ENCODE peak calls at places on chromosomes 6 and 20, in six cellular contexts. One of them, this sample, is unnamed.
A peak's percentile ranks its signal among the peaks of the same experiment; 100 is the strongest.

GRCh38 chr20:15345287-15345686 is 1007.9 kb upstream of the FLRT3 start:
- DNase-seq in uterus: no peak
- DNase-seq in astrocyte: no peak
- DNase-seq in pancreas: no peak
- DNase-seq in heart right ventricle: no peak
- DNase-seq in naive thymus-derived CD4-positive, alpha-beta T cell: no peak
- DNase-seq in this sample: no peak

GRCh38 chr20:62352402-62353288 is 14.5 kb downstream of the LAMA5 start:
- DNase-seq in uterus: peak; percentile 72
- DNase-seq in astrocyte: no peak
- DNase-seq in pancreas: no peak
- DNase-seq in heart right ventricle: peak; percentile 87
- DNase-seq in naive thymus-derived CD4-positive, alpha-beta T cell: no peak
- DNase-seq in this sample: peak; percentile 63

GRCh38 chr6:92364948-92365386 is 1054.4 kb downstream of the EPHA7 start:
- DNase-seq in uterus: no peak
- DNase-seq in astrocyte: no peak
- DNase-seq in pancreas: no peak
- DNase-seq in heart right ventricle: no peak
- DNase-seq in naive thymus-derived CD4-positive, alpha-beta T cell: no peak
- DNase-seq in this sample: no peak

GRCh38 chr20:1274485-1275313 is 8.6 kb downstream of the SNPH start:
- DNase-seq in uterus: no peak
- DNase-seq in astrocyte: no peak
- DNase-seq in pancreas: no peak
- DNase-seq in heart right ventricle: no peak
- DNase-seq in naive thymus-derived CD4-positive, alpha-beta T cell: no peak
- DNase-seq in this sample: no peak

GRCh38 chr6:22717906-22718305 is 148.5 kb downstream of the HDGFL1 start:
- DNase-seq in uterus: peak; percentile 26
- DNase-seq in astrocyte: no peak
- DNase-seq in pancreas: peak; percentile 24
- DNase-seq in heart right ventricle: no peak
- DNase-seq in naive thymus-derived CD4-positive, alpha-beta T cell: no peak
- DNase-seq in this sample: peak; percentile 22

GRCh38 chr20:42494290-42494689 is 695.4 kb downstream of the PTPRT start:
- DNase-seq in uterus: no peak
- DNase-seq in astrocyte: no peak
- DNase-seq in pancreas: no peak
- DNase-seq in heart right ventricle: no peak
- DNase-seq in naive thymus-derived CD4-positive, alpha-beta T cell: no peak
- DNase-seq in this sample: peak; percentile 14

GRCh38 chr6:97669191-97669651 is 386.2 kb upstream of the MMS22L start:
- DNase-seq in uterus: no peak
- DNase-seq in astrocyte: peak; percentile 52
- DNase-seq in pancreas: no peak
- DNase-seq in heart right ventricle: peak; percentile 27
- DNase-seq in naive thymus-derived CD4-positive, alpha-beta T cell: no peak
- DNase-seq in this sample: no peak

GRCh38 chr20:24969203-24970029 is 20.3 kb downstream of the CST7 start:
- DNase-seq in uterus: no peak
- DNase-seq in astrocyte: no peak
- DNase-seq in pancreas: no peak
- DNase-seq in heart right ventricle: no peak
- DNase-seq in naive thymus-derived CD4-positive, alpha-beta T cell: no peak
- DNase-seq in this sample: no peak

GRCh38 chr6:39035689-39036088 is 12.9 kb upstream of the GLP1R start:
- DNase-seq in uterus: no peak
- DNase-seq in astrocyte: no peak
- DNase-seq in pancreas: no peak
- DNase-seq in heart right ventricle: no peak
- DNase-seq in naive thymus-derived CD4-positive, alpha-beta T cell: no peak
- DNase-seq in this sample: no peak

GRCh38 chr6:148890091-148890490 is 143.3 kb downstream of the UST start:
- DNase-seq in uterus: no peak
- DNase-seq in astrocyte: no peak
- DNase-seq in pancreas: no peak
- DNase-seq in heart right ventricle: no peak
- DNase-seq in naive thymus-derived CD4-positive, alpha-beta T cell: no peak
- DNase-seq in this sample: no peak

GRCh38 chr6:100472674-100473073 is 8.0 kb upstream of the SIM1 start:
- DNase-seq in uterus: no peak
- DNase-seq in astrocyte: peak; percentile 56
- DNase-seq in pancreas: no peak
- DNase-seq in heart right ventricle: no peak
- DNase-seq in naive thymus-derived CD4-positive, alpha-beta T cell: no peak
- DNase-seq in this sample: peak; percentile 80

GRCh38 chr6:158143700-158144099 is 24.4 kb downstream of the SERAC1 start:
- DNase-seq in uterus: no peak
- DNase-seq in astrocyte: no peak
- DNase-seq in pancreas: no peak
- DNase-seq in heart right ventricle: no peak
- DNase-seq in naive thymus-derived CD4-positive, alpha-beta T cell: no peak
- DNase-seq in this sample: peak; percentile 30

GRCh38 chr6:45737331-45738056 is 278.2 kb downstream of the CLIC5 start:
- DNase-seq in uterus: no peak
- DNase-seq in astrocyte: no peak
- DNase-seq in pancreas: no peak
- DNase-seq in heart right ventricle: no peak
- DNase-seq in naive thymus-derived CD4-positive, alpha-beta T cell: no peak
- DNase-seq in this sample: no peak

GRCh38 chr20:48861444-48861843 is 33.6 kb upstream of the PREX1 start:
- DNase-seq in uterus: no peak
- DNase-seq in astrocyte: no peak
- DNase-seq in pancreas: no peak
- DNase-seq in heart right ventricle: no peak
- DNase-seq in naive thymus-derived CD4-positive, alpha-beta T cell: no peak
- DNase-seq in this sample: no peak

GRCh38 chr6:98834060-98835031 is at the start of gene POU3F2:
- DNase-seq in uterus: peak; percentile 75
- DNase-seq in astrocyte: peak; percentile 98
- DNase-seq in pancreas: peak; percentile 55
- DNase-seq in heart right ventricle: peak; percentile 63
- DNase-seq in naive thymus-derived CD4-positive, alpha-beta T cell: no peak
- DNase-seq in this sample: peak; percentile 61

GRCh38 chr6:104404377-104404776 is 455.3 kb downstream of the HACE1 start:
- DNase-seq in uterus: no peak
- DNase-seq in astrocyte: no peak
- DNase-seq in pancreas: no peak
- DNase-seq in heart right ventricle: no peak
- DNase-seq in naive thymus-derived CD4-positive, alpha-beta T cell: no peak
- DNase-seq in this sample: no peak

GRCh38 chr6:93424303-93425064 is 5.1 kb upstream of the EPHA7 start:
- DNase-seq in uterus: no peak
- DNase-seq in astrocyte: no peak
- DNase-seq in pancreas: no peak
- DNase-seq in heart right ventricle: no peak
- DNase-seq in naive thymus-derived CD4-positive, alpha-beta T cell: no peak
- DNase-seq in this sample: peak; percentile 29

GRCh38 chr6:48325701-48326100 is 214.7 kb upstream of the PTCHD4 start:
- DNase-seq in uterus: no peak
- DNase-seq in astrocyte: no peak
- DNase-seq in pancreas: no peak
- DNase-seq in heart right ventricle: no peak
- DNase-seq in naive thymus-derived CD4-positive, alpha-beta T cell: no peak
- DNase-seq in this sample: no peak

GRCh38 chr20:51365670-51366069 is 176.8 kb downstream of the NFATC2 start:
- DNase-seq in uterus: no peak
- DNase-seq in astrocyte: peak; percentile 97
- DNase-seq in pancreas: no peak
- DNase-seq in heart right ventricle: no peak
- DNase-seq in naive thymus-derived CD4-positive, alpha-beta T cell: no peak
- DNase-seq in this sample: peak; percentile 84

GRCh38 chr6:42400031-42400760 is 51.5 kb downstream of the TRERF1 start:
- DNase-seq in uterus: no peak
- DNase-seq in astrocyte: no peak
- DNase-seq in pancreas: no peak
- DNase-seq in heart right ventricle: no peak
- DNase-seq in naive thymus-derived CD4-positive, alpha-beta T cell: no peak
- DNase-seq in this sample: no peak

GRCh38 chr6:162443101-162443500 is 284.5 kb downstream of the PRKN start:
- DNase-seq in uterus: no peak
- DNase-seq in astrocyte: no peak
- DNase-seq in pancreas: peak; percentile 76
- DNase-seq in heart right ventricle: no peak
- DNase-seq in naive thymus-derived CD4-positive, alpha-beta T cell: no peak
- DNase-seq in this sample: peak; percentile 54

GRCh38 chr6:139308284-139308916 is 16.6 kb upstream of the TXLNB start:
- DNase-seq in uterus: no peak
- DNase-seq in astrocyte: peak; percentile 46
- DNase-seq in pancreas: no peak
- DNase-seq in heart right ventricle: no peak
- DNase-seq in naive thymus-derived CD4-positive, alpha-beta T cell: no peak
- DNase-seq in this sample: peak; percentile 13

GRCh38 chr20:45867811-45868176 is 10.4 kb downstream of the ZSWIM3 start:
- DNase-seq in uterus: no peak
- DNase-seq in astrocyte: peak; percentile 85
- DNase-seq in pancreas: no peak
- DNase-seq in heart right ventricle: no peak
- DNase-seq in naive thymus-derived CD4-positive, alpha-beta T cell: no peak
- DNase-seq in this sample: peak; percentile 91

GRCh38 chr6:107064579-107065065 is 36.6 kb downstream of the MTRES1 start:
- DNase-seq in uterus: no peak
- DNase-seq in astrocyte: peak; percentile 83
- DNase-seq in pancreas: peak; percentile 34
- DNase-seq in heart right ventricle: peak; percentile 13
- DNase-seq in naive thymus-derived CD4-positive, alpha-beta T cell: no peak
- DNase-seq in this sample: peak; percentile 32

GRCh38 chr6:79079425-79080130 is 1.5 kb upstream of the PHIP start:
- DNase-seq in uterus: no peak
- DNase-seq in astrocyte: peak; percentile 27
- DNase-seq in pancreas: no peak
- DNase-seq in heart right ventricle: no peak
- DNase-seq in naive thymus-derived CD4-positive, alpha-beta T cell: no peak
- DNase-seq in this sample: peak; percentile 3

GRCh38 chr20:49288784-49289696 is 11.2 kb upstream of the ZNFX1 start:
- DNase-seq in uterus: no peak
- DNase-seq in astrocyte: no peak
- DNase-seq in pancreas: no peak
- DNase-seq in heart right ventricle: no peak
- DNase-seq in naive thymus-derived CD4-positive, alpha-beta T cell: no peak
- DNase-seq in this sample: peak; percentile 87

GRCh38 chr6:46305833-46306232 is 135.1 kb upstream of the ENPP5 start:
- DNase-seq in uterus: no peak
- DNase-seq in astrocyte: no peak
- DNase-seq in pancreas: no peak
- DNase-seq in heart right ventricle: no peak
- DNase-seq in naive thymus-derived CD4-positive, alpha-beta T cell: no peak
- DNase-seq in this sample: peak; percentile 25

GRCh38 chr20:24033151-24033550 is 44.6 kb upstream of the GGTLC1 start:
- DNase-seq in uterus: no peak
- DNase-seq in astrocyte: no peak
- DNase-seq in pancreas: no peak
- DNase-seq in heart right ventricle: no peak
- DNase-seq in naive thymus-derived CD4-positive, alpha-beta T cell: no peak
- DNase-seq in this sample: no peak

GRCh38 chr20:62811720-62812119 is 5.1 kb upstream of the COL9A3 start:
- DNase-seq in uterus: no peak
- DNase-seq in astrocyte: no peak
- DNase-seq in pancreas: no peak
- DNase-seq in heart right ventricle: no peak
- DNase-seq in naive thymus-derived CD4-positive, alpha-beta T cell: no peak
- DNase-seq in this sample: no peak

GRCh38 chr6:121055572-121056163 is 278.6 kb downstream of the TBC1D32 start:
- DNase-seq in uterus: no peak
- DNase-seq in astrocyte: peak; percentile 10
- DNase-seq in pancreas: no peak
- DNase-seq in heart right ventricle: no peak
- DNase-seq in naive thymus-derived CD4-positive, alpha-beta T cell: peak; percentile 33
- DNase-seq in this sample: peak; percentile 78

DNA sequence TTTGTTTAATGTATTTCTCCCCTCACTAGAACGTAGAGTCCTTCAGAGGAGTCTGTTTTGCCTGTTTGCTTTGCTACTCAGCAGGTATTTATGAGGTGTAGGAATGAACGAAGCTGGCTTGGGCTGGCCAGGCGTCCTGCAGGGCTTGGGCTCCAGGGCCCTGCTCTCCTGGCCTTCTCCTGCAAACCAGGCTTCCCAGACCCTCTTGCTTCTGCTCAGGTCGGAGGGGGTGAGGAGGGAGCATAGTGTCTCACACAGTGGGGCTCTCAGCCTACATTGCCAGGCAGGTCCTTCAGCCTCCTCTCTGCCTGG is 24.6 kb upstream of the MLN start:
- DNase-seq in uterus: no peak
- DNase-seq in astrocyte: no peak
- DNase-seq in pancreas: no peak
- DNase-seq in heart right ventricle: no peak
- DNase-seq in naive thymus-derived CD4-positive, alpha-beta T cell: no peak
- DNase-seq in this sample: no peak
- H3K4me3 ChIP-seq in uterus: no peak overlapping the region
- H3K4me3 ChIP-seq in astrocyte: no peak overlapping the region
- H3K4me3 ChIP-seq in pancreas: no peak overlapping the region
- H3K4me3 ChIP-seq in heart right ventricle: no peak overlapping the region
- H3K4me3 ChIP-seq in naive thymus-derived CD4-positive, alpha-beta T cell: no peak overlapping the region
- H3K4me3 ChIP-seq in this sample: no peak overlapping the region

GRCh38 chr6:111835807-111836206 is 37.4 kb downstream of the FYN start:
- DNase-seq in uterus: no peak
- DNase-seq in astrocyte: no peak
- DNase-seq in pancreas: no peak
- DNase-seq in heart right ventricle: no peak
- DNase-seq in naive thymus-derived CD4-positive, alpha-beta T cell: no peak
- DNase-seq in this sample: no peak
- H3K27ac ChIP-seq in uterus: no peak overlapping the region
- H3K27ac ChIP-seq in astrocyte: no peak overlapping the region
- H3K27ac ChIP-seq in pancreas: no peak overlapping the region
- H3K27ac ChIP-seq in heart right ventricle: no peak overlapping the region
- H3K27ac ChIP-seq in naive thymus-derived CD4-positive, alpha-beta T cell: no peak overlapping the region
- H3K27ac ChIP-seq in this sample: no peak overlapping the region

GRCh38 chr20:60806824-60807223 is 445.2 kb upstream of the CDH4 start:
- DNase-seq in uterus: no peak
- DNase-seq in astrocyte: no peak
- DNase-seq in pancreas: no peak
- DNase-seq in heart right ventricle: no peak
- DNase-seq in naive thymus-derived CD4-positive, alpha-beta T cell: no peak
- DNase-seq in this sample: no peak

GRCh38 chr20:60804918-60805631 is 447.0 kb upstream of the CDH4 start:
- DNase-seq in uterus: no peak
- DNase-seq in astrocyte: no peak
- DNase-seq in pancreas: no peak
- DNase-seq in heart right ventricle: no peak
- DNase-seq in naive thymus-derived CD4-positive, alpha-beta T cell: no peak
- DNase-seq in this sample: no peak

GRCh38 chr20:60803335-60804070 is 448.6 kb upstream of the CDH4 start:
- DNase-seq in uterus: no peak
- DNase-seq in astrocyte: no peak
- DNase-seq in pancreas: no peak
- DNase-seq in heart right ventricle: no peak
- DNase-seq in naive thymus-derived CD4-positive, alpha-beta T cell: no peak
- DNase-seq in this sample: no peak

GRCh38 chr20:60808003-60808402 is 444.1 kb upstream of the CDH4 start:
- DNase-seq in uterus: no peak
- DNase-seq in astrocyte: no peak
- DNase-seq in pancreas: no peak
- DNase-seq in heart right ventricle: no peak
- DNase-seq in naive thymus-derived CD4-positive, alpha-beta T cell: no peak
- DNase-seq in this sample: no peak

GRCh38 chr20:60804240-60804917 is 447.7 kb upstream of the CDH4 start:
- DNase-seq in uterus: no peak
- DNase-seq in astrocyte: no peak
- DNase-seq in pancreas: no peak
- DNase-seq in heart right ventricle: no peak
- DNase-seq in naive thymus-derived CD4-positive, alpha-beta T cell: no peak
- DNase-seq in this sample: no peak
- H3K4me3 ChIP-seq in uterus: no peak overlapping the region
- H3K4me3 ChIP-seq in astrocyte: no peak overlapping the region
- H3K4me3 ChIP-seq in pancreas: no peak overlapping the region
- H3K4me3 ChIP-seq in heart right ventricle: no peak overlapping the region
- H3K4me3 ChIP-seq in naive thymus-derived CD4-positive, alpha-beta T cell: no peak overlapping the region
- H3K4me3 ChIP-seq in this sample: no peak overlapping the region

GRCh38 chr20:63979221-63979548 is 257 bp downstream of the SAMD10 start:
- DNase-seq in uterus: no peak
- DNase-seq in astrocyte: no peak
- DNase-seq in pancreas: no peak
- DNase-seq in heart right ventricle: peak; percentile 27
- DNase-seq in naive thymus-derived CD4-positive, alpha-beta T cell: no peak
- DNase-seq in this sample: no peak
- H3K27ac ChIP-seq in uterus: no peak overlapping the region
- H3K27ac ChIP-seq in astrocyte: no peak overlapping the region
- H3K27ac ChIP-seq in pancreas: peak overlapping the region; percentile 65
- H3K27ac ChIP-seq in heart right ventricle: peak overlapping the region; percentile 80
- H3K27ac ChIP-seq in naive thymus-derived CD4-positive, alpha-beta T cell: peak overlapping the region; percentile 78
- H3K27ac ChIP-seq in this sample: peak overlapping the region; percentile 46